ENCODE peak calls at places on chromosomes 4 and X, in seven cellular contexts. L is suprapubic skin; W is NCI-H2081; M is left lung; I is activated T-helper 2 cell treated with anti-CD3 and anti-CD28 coated beads, Interferon-gamma antibody, Interleukin-2, Interleukin-4, amounts not matched to agents 10 μg/mL and 5 μg/mL and 100 μg/mL, durations not matched to agents 14 hours and 24 hours and 36 hours; Y is thyroid gland; T is astrocyte. Q is an unnamed sample.

GRCh38 chr4:32423267-32423666 is 1703.1 kb downstream of the PCDH7 start:
- DNase-seq in W (no peak), L (no peak), I (no peak), M (no peak), Y (no peak), T (no peak), Q (no peak)

GRCh38 chr4:122762520-122762919 is 30.0 kb downstream of the BBS12 start:
- DNase-seq in T (no peak), L (no peak), I (no peak), W (no peak), M (no peak), Y (no peak), Q (peak; percentile 28)

GRCh38 chr4:9765091-9765490 is 16.3 kb upstream of the DRD5 start:
- DNase-seq in Y (peak; percentile 32), W (no peak), L (no peak), I (peak; percentile 16), T (no peak), M (no peak), Q (no peak)

GRCh38 chr4:89469930-89470375 is 162.4 kb upstream of the GPRIN3 start:
- DNase-seq in W (no peak), Y (no peak), L (no peak), M (no peak), T (peak; percentile 96), I (peak; percentile 19), Q (peak; percentile 35)

GRCh38 chrX:129737921-129738320 is 858 bp upstream of the XPNPEP2 start:
- DNase-seq in M (no peak), W (no peak), L (peak; percentile 40), Y (no peak), I (no peak), T (peak; percentile 35), Q (no peak)

GRCh38 chrX:132184871-132185270 is 34.4 kb downstream of the RAP2C start:
- DNase-seq in Y (no peak), I (no peak), M (no peak), T (no peak), W (no peak), L (no peak), Q (no peak)

GRCh38 chr4:54439831-54440243 is 210.7 kb downstream of the PDGFRA start:
- DNase-seq in M (peak; percentile 40), W (no peak), Y (peak; percentile 5), L (peak; percentile 60), I (no peak), T (peak; percentile 48), Q (peak; percentile 33)

GRCh38 chr4:87119965-87120364 is 100.5 kb downstream of the KLHL8 start:
- DNase-seq in I (no peak), L (no peak), T (no peak), M (no peak), W (no peak), Y (no peak), Q (no peak)

GRCh38 chr4:63937961-63938360 is 471.3 kb downstream of the TECRL start:
- DNase-seq in Y (no peak), M (no peak), T (no peak), W (no peak), I (no peak), L (no peak), Q (no peak)

GRCh38 chrX:20965270-20966044 is 408.8 kb upstream of the CNKSR2 start:
- DNase-seq in T (no peak), L (no peak), M (no peak), Y (no peak), W (no peak), I (no peak), Q (no peak)

GRCh38 chrX:74389016-74389415 is 32.3 kb upstream of the SLC16A2 start:
- DNase-seq in I (no peak), L (no peak), M (no peak), W (no peak), T (peak; percentile 0), Y (no peak), Q (no peak)

GRCh38 chr4:82372502-82372873 is 1.3 kb downstream of the HNRNPD start:
- DNase-seq in Y (peak; percentile 57), M (peak; percentile 54), L (no peak), T (peak; percentile 15), I (peak; percentile 35), W (no peak), Q (no peak)

GRCh38 chrX:29665532-29665931 is 549.8 kb upstream of the MAGEB2 start:
- DNase-seq in I (no peak), T (no peak), Y (no peak), L (no peak), W (no peak), M (no peak), Q (no peak)

GRCh38 chr4:52028970-52029369 is 8.8 kb upstream of the LRRC66 start:
- DNase-seq in Y (no peak), L (no peak), W (no peak), T (peak; percentile 78), M (no peak), I (no peak), Q (no peak)

GRCh38 chr4:6342530-6343293 is 73.1 kb downstream of the WFS1 start:
- DNase-seq in Y (peak; percentile 22), W (peak; percentile 60), L (no peak), I (no peak), T (peak; percentile 13), M (no peak), Q (no peak)

GRCh38 chrX:150377010-150377409 is 13.9 kb downstream of the MAMLD1 start:
- DNase-seq in Y (no peak), L (no peak), W (no peak), I (no peak), M (no peak), T (no peak), Q (no peak)

GRCh38 chr4:56434599-56435000 is 815 bp downstream of the PPAT start:
- DNase-seq in I (no peak), T (peak; percentile 50), L (no peak), M (no peak), W (peak; percentile 43), Y (no peak), Q (no peak)

GRCh38 chr4:6507345-6507744 is 34.9 kb upstream of the PPP2R2C start:
- DNase-seq in M (no peak), L (no peak), I (no peak), Y (no peak), T (no peak), W (no peak), Q (no peak)

GRCh38 chrX:125205918-125206665 is 113.6 kb upstream of the TEX13C start:
- DNase-seq in Y (peak; percentile 40), W (peak; percentile 71), L (peak; percentile 59), I (no peak), T (no peak), M (no peak), Q (no peak)